ENCODE peak calls at places on chromosomes 5 and 9, in four cellular contexts. One of them, this sample, is unnamed.

GRCh38 chr5:13251623-13252367 is 692.7 kb downstream of the DNAH5 start:
- DNase-seq in GM12878: no peak
- DNase-seq in HepG2: no peak
- DNase-seq in K562: no peak
- DNase-seq in this sample: no peak

GRCh38 chr5:139664273-139664693 is 16.1 kb downstream of the CXXC5 start:
- DNase-seq in GM12878: peak
- DNase-seq in HepG2: no peak
- DNase-seq in K562: no peak
- DNase-seq in this sample: no peak

GRCh38 chr5:33611882-33612281 is 171.1 kb downstream of the TARS1 start:
- DNase-seq in GM12878: no peak
- DNase-seq in HepG2: no peak
- DNase-seq in K562: no peak
- DNase-seq in this sample: no peak

GRCh38 chr9:444528-444927 is 229.9 kb downstream of the DOCK8 start:
- DNase-seq in GM12878: no peak
- DNase-seq in HepG2: no peak
- DNase-seq in K562: no peak
- DNase-seq in this sample: no peak

GRCh38 chr5:36656556-36656955 is 50.1 kb downstream of the SLC1A3 start:
- DNase-seq in GM12878: no peak
- DNase-seq in HepG2: no peak
- DNase-seq in K562: no peak
- DNase-seq in this sample: no peak

GRCh38 chr5:122908662-122909061 is 63.2 kb downstream of the SNX24 start:
- DNase-seq in GM12878: no peak
- DNase-seq in HepG2: no peak
- DNase-seq in K562: peak
- DNase-seq in this sample: no peak

GRCh38 chr5:34919077-34919476 is 3.6 kb downstream of the BRIX1 start:
- DNase-seq in GM12878: no peak
- DNase-seq in HepG2: no peak
- DNase-seq in K562: peak
- DNase-seq in this sample: no peak

GRCh38 chr9:112074250-112075008 is 100.7 kb downstream of the SUSD1 start:
- DNase-seq in GM12878: peak
- DNase-seq in HepG2: peak
- DNase-seq in K562: peak
- DNase-seq in this sample: peak

GRCh38 chr9:136665111-136665703 is 2.5 kb downstream of the EGFL7 start:
- DNase-seq in GM12878: no peak
- DNase-seq in HepG2: no peak
- DNase-seq in K562: peak
- DNase-seq in this sample: peak

GRCh38 chr9:106799146-106799545 is 63.8 kb upstream of the ZNF462 start:
- DNase-seq in GM12878: no peak
- DNase-seq in HepG2: peak
- DNase-seq in K562: no peak
- DNase-seq in this sample: no peak

GRCh38 chr9:2662496-2662895 is 40.9 kb downstream of the VLDLR start:
- DNase-seq in GM12878: no peak
- DNase-seq in HepG2: no peak
- DNase-seq in K562: no peak
- DNase-seq in this sample: peak

GRCh38 chr5:122358382-122358990 is 46.4 kb downstream of the SNCAIP start:
- DNase-seq in GM12878: no peak
- DNase-seq in HepG2: no peak
- DNase-seq in K562: no peak
- DNase-seq in this sample: no peak

GRCh38 chr5:176533894-176534611 is 3.1 kb downstream of the RNF44 start:
- DNase-seq in GM12878: no peak
- DNase-seq in HepG2: peak
- DNase-seq in K562: no peak
- DNase-seq in this sample: no peak

GRCh38 chr5:119439140-119439625 is 13.1 kb upstream of the HSD17B4 start:
- DNase-seq in GM12878: no peak
- DNase-seq in HepG2: peak
- DNase-seq in K562: peak
- DNase-seq in this sample: no peak

GRCh38 chr5:94694671-94695070 is 76.2 kb downstream of the SLF1 start:
- DNase-seq in GM12878: no peak
- DNase-seq in HepG2: no peak
- DNase-seq in K562: no peak
- DNase-seq in this sample: no peak

GRCh38 chr9:93520523-93520922 is 55.9 kb upstream of the PHF2 start:
- DNase-seq in GM12878: no peak
- DNase-seq in HepG2: peak
- DNase-seq in K562: no peak
- DNase-seq in this sample: no peak

GRCh38 chr9:72882117-72882775 is 70.6 kb downstream of the ALDH1A1 start:
- DNase-seq in GM12878: no peak
- DNase-seq in HepG2: no peak
- DNase-seq in K562: no peak
- DNase-seq in this sample: no peak

GRCh38 chr9:88966894-88967676 is 24.2 kb upstream of the S1PR3 start:
- DNase-seq in GM12878: no peak
- DNase-seq in HepG2: no peak
- DNase-seq in K562: no peak
- DNase-seq in this sample: no peak

GRCh38 chr9:114460513-114461225 is 44.6 kb downstream of the WHRN start:
- DNase-seq in GM12878: no peak
- DNase-seq in HepG2: no peak
- DNase-seq in K562: no peak
- DNase-seq in this sample: no peak

GRCh38 chr5:132010645-132011560 is 555 bp downstream of the ACSL6 start:
- DNase-seq in GM12878: no peak
- DNase-seq in HepG2: no peak
- DNase-seq in K562: no peak
- DNase-seq in this sample: peak

GRCh38 chr5:157708866-157709265 is 22.4 kb upstream of the THG1L start:
- DNase-seq in GM12878: no peak
- DNase-seq in HepG2: no peak
- DNase-seq in K562: no peak
- DNase-seq in this sample: no peak

DNA sequence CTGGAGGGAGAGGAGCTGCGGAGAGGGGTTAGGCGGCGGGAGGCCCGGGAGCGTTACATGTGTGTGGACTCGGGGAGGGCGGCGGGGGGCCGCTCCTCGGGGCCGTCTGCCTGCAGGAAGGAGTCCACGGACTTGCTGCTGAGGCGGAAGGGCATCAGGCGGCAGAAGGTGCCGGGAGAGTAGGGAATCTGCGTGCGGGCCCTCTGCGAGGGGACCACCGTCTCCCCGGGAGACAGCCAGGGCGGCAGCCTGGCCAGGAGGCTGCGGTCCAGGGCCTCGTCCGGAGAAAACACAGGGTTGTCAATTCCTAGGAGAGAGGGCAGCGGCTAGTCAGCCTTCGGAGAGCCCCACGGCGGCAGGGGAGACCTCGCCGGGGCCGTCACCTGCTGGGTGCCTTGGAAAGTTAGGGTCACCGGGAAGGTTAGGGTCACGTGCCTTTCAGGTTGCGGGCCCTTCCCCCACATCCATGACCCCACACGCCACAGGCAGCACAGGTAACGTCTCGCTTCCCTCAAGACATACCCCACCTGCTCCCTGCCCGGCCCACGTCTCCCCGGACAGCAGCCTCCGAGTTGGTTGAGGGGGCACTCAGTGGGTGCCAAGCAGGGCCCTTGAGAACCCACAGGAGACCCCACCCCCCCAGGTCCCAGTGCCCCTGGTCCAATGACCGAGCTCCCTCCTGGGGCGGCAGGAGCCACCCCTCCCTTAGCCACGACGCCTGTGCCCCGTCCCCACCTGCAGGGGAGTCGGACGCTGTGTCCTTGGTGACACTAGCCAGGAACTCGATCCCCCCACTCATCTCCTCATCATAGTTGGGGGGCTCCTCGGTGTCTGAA is 32.1 kb downstream of the EXOC3 start:
- DNase-seq in GM12878: no peak
- DNase-seq in HepG2: no peak
- DNase-seq in K562: no peak
- DNase-seq in this sample: peak
- TF ChIP-seq NR2C2 in GM12878: no peak
- TF ChIP-seq NR2C2 in HepG2: no peak
- TF ChIP-seq NR2C2 in K562: no peak
- TF ChIP-seq NR2C2 in this sample: no peak

GRCh38 chr9:127503947-127504886 is 52.9 kb downstream of the LRSAM1 start:
- DNase-seq in GM12878: no peak
- DNase-seq in HepG2: peak
- DNase-seq in K562: peak
- DNase-seq in this sample: peak

GRCh38 chr9:127506117-127506813 is 55.0 kb downstream of the LRSAM1 start:
- DNase-seq in GM12878: no peak
- DNase-seq in HepG2: no peak
- DNase-seq in K562: no peak
- DNase-seq in this sample: no peak

GRCh38 chr9:127506814-127507750 is 55.8 kb downstream of the LRSAM1 start:
- DNase-seq in GM12878: no peak
- DNase-seq in HepG2: no peak
- DNase-seq in K562: peak
- DNase-seq in this sample: no peak

GRCh38 chr9:127504887-127505251 is 53.6 kb downstream of the LRSAM1 start:
- DNase-seq in GM12878: no peak
- DNase-seq in HepG2: no peak
- DNase-seq in K562: no peak
- DNase-seq in this sample: no peak

GRCh38 chr9:127505396-127506116 is 54.2 kb downstream of the LRSAM1 start:
- DNase-seq in GM12878: no peak
- DNase-seq in HepG2: peak
- DNase-seq in K562: peak
- DNase-seq in this sample: peak
- TF ChIP-seq NR2C2 in GM12878: no peak
- TF ChIP-seq NR2C2 in HepG2: no peak
- TF ChIP-seq NR2C2 in K562: no peak
- TF ChIP-seq NR2C2 in this sample: no peak

GRCh38 chr9:130450344-130451003 is 5.7 kb downstream of the ASS1 start:
- DNase-seq in GM12878: no peak
- DNase-seq in HepG2: peak
- DNase-seq in K562: no peak
- DNase-seq in this sample: no peak

GRCh38 chr9:130447193-130447816 is 2.5 kb downstream of the ASS1 start:
- DNase-seq in GM12878: no peak
- DNase-seq in HepG2: no peak
- DNase-seq in K562: no peak
- DNase-seq in this sample: no peak

GRCh38 chr9:130446111-130446861 is 1.5 kb downstream of the ASS1 start:
- DNase-seq in GM12878: no peak
- DNase-seq in HepG2: peak
- DNase-seq in K562: peak
- DNase-seq in this sample: peak

GRCh38 chr9:130448771-130449170 is 4.0 kb downstream of the ASS1 start:
- DNase-seq in GM12878: no peak
- DNase-seq in HepG2: no peak
- DNase-seq in K562: no peak
- DNase-seq in this sample: no peak

DNA sequence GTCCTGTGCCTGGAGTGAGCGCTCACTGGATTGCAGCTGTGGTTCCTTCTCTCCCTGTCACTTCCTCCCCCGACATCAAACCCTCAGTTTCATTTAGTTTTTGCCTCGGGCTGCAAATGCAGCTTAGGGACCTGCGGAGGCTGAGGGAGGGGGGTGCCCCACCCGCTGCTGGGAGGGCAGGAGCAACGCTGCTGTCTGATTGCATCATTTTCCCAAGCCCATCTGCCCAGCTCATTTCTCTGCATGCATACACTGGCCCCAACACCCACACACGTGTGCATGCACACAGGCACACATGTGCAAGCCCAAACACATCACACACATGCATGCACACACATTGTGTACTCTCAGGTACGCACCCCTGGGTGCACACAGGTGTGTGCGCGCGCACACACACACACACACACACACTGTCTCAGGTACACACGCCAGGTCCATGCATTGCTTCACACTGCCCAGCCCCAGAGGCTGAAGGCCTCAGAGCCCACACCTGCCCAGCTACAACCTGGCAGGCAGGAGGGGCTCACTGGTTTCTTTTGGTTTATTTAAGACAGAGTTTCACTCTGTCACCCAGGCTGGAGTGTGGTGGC is 3.4 kb downstream of the ASS1 start:
- DNase-seq in GM12878: no peak
- DNase-seq in HepG2: no peak
- DNase-seq in K562: peak
- DNase-seq in this sample: peak
- TF ChIP-seq NR2C2 in GM12878: no peak
- TF ChIP-seq NR2C2 in HepG2: no peak
- TF ChIP-seq NR2C2 in K562: peak
- TF ChIP-seq NR2C2 in this sample: no peak

GRCh38 chr5:134132372-134133212 is 18.1 kb downstream of the TCF7 start:
- DNase-seq in GM12878: peak
- DNase-seq in HepG2: no peak
- DNase-seq in K562: no peak
- DNase-seq in this sample: peak
- TF ChIP-seq NR2C2 in GM12878: no peak
- TF ChIP-seq NR2C2 in HepG2: no peak
- TF ChIP-seq NR2C2 in K562: no peak
- TF ChIP-seq NR2C2 in this sample: no peak

This sample was measured in WTC11.